ENCODE peak calls at places on chromosomes 1 and 21, in seven cellular contexts. R is NCI-H460, U is A172, Q is NCI-H345, P is NCI-H1436, W is ovary, L is mucosa of descending colon. O is an unnamed sample.

GRCh38 chr1:66542314-66542713 is 8.4 kb downstream of the SGIP1 start:
- DNase-seq in R (no peak), U (no peak), Q (peak), P (no peak), W (no peak), L (no peak), O (no peak)

GRCh38 chr1:13605159-13605558 is 21.5 kb downstream of the PDPN start:
- DNase-seq in R (no peak), U (no peak), Q (no peak), P (no peak), W (no peak), L (no peak), O (no peak)

GRCh38 chr1:198935371-198935921 is 296.6 kb downstream of the PTPRC start:
- DNase-seq in R (peak), U (peak), Q (peak), P (peak), W (peak), L (peak), O (peak)

GRCh38 chr1:218330043-218330623 is 15.0 kb upstream of the TGFB2 start:
- DNase-seq in R (peak), U (peak), Q (peak), P (peak), W (no peak), L (no peak), O (peak)

GRCh38 chr21:30194701-30195299 is 21.1 kb downstream of the CLDN8 start:
- DNase-seq in R (peak), U (peak), Q (peak), P (peak), W (no peak), L (peak), O (no peak)

GRCh38 chr1:172254521-172255222 is 165.8 kb upstream of the C1orf105 start:
- DNase-seq in R (peak), U (peak), Q (no peak), P (no peak), W (no peak), L (no peak), O (no peak)

GRCh38 chr1:47444578-47445465 is 7.0 kb downstream of the FOXD2 start:
- DNase-seq in R (no peak), U (no peak), Q (no peak), P (no peak), W (no peak), L (peak), O (no peak)

GRCh38 chr1:231699769-231700168 is 73.2 kb downstream of the DISC1 start:
- DNase-seq in R (no peak), U (no peak), Q (no peak), P (no peak), W (no peak), L (no peak), O (no peak)

GRCh38 chr1:153957744-153958110 is 685 bp downstream of the CRTC2 start:
- DNase-seq in R (no peak), U (peak), Q (no peak), P (no peak), W (no peak), L (peak), O (no peak)

GRCh38 chr1:25802915-25803314 is 2.9 kb downstream of the SELENON start:
- DNase-seq in R (no peak), U (no peak), Q (no peak), P (no peak), W (no peak), L (no peak), O (no peak)

GRCh38 chr21:36408568-36408967 is 23.4 kb downstream of the CHAF1B start:
- DNase-seq in R (no peak), U (no peak), Q (no peak), P (no peak), W (no peak), L (no peak), O (no peak)

GRCh38 chr1:229431270-229432115 is 2.4 kb downstream of the ACTA1 start:
- DNase-seq in R (no peak), U (no peak), Q (no peak), P (no peak), W (no peak), L (no peak), O (no peak)

GRCh38 chr1:152501704-152502103 is 8.9 kb upstream of the LCE5A start:
- DNase-seq in R (no peak), U (no peak), Q (no peak), P (no peak), W (no peak), L (no peak), O (no peak)

GRCh38 chr1:235710665-235711064 is 61.1 kb upstream of the GNG4 start:
- DNase-seq in R (no peak), U (no peak), Q (no peak), P (no peak), W (no peak), L (no peak), O (no peak)

GRCh38 chr1:240766831-240767230 is 154.9 kb upstream of the GREM2 start:
- DNase-seq in R (no peak), U (peak), Q (no peak), P (no peak), W (no peak), L (no peak), O (no peak)

GRCh38 chr1:63294797-63295594 is 27.4 kb upstream of the FOXD3 start:
- DNase-seq in R (no peak), U (no peak), Q (no peak), P (no peak), W (no peak), L (no peak), O (no peak)

GRCh38 chr1:214259353-214259982 is 21.5 kb upstream of the SMYD2 start:
- DNase-seq in R (peak), U (peak), Q (no peak), P (no peak), W (no peak), L (no peak), O (no peak)

GRCh38 chr1:55718758-55719671 is 503.9 kb upstream of the USP24 start:
- DNase-seq in R (no peak), U (peak), Q (no peak), P (no peak), W (peak), L (peak), O (no peak)

GRCh38 chr21:45957986-45958610 is 23.5 kb upstream of the COL6A1 start:
- DNase-seq in R (no peak), U (no peak), Q (no peak), P (no peak), W (peak), L (no peak), O (no peak)

GRCh38 chr1:119083980-119084379 is 56.5 kb downstream of the WARS2 start:
- DNase-seq in R (no peak), U (no peak), Q (no peak), P (no peak), W (no peak), L (no peak), O (no peak)

GRCh38 chr1:17498214-17498613 is 41.3 kb upstream of the ARHGEF10L start:
- DNase-seq in R (no peak), U (no peak), Q (no peak), P (no peak), W (no peak), L (no peak), O (peak)

GRCh38 chr1:43389326-43390313 is at the start of the genes MED8 and SZT2:
- DNase-seq in R (peak), U (peak), Q (peak), P (peak), W (peak), L (peak), O (peak)

GRCh38 chr1:60989745-60990718 is 92.3 kb upstream of the NFIA start:
- DNase-seq in R (no peak), U (peak), Q (no peak), P (no peak), W (peak), L (no peak), O (no peak)

GRCh38 chr1:25522240-25522639 is 21.2 kb upstream of the LDLRAP1 start:
- DNase-seq in R (no peak), U (no peak), Q (no peak), P (peak), W (no peak), L (no peak), O (no peak)